ENCODE peak calls at places on chromosomes 3 and 15, in nine cellular contexts. X is AG04450; Z is psoas muscle; Y is breast epithelium; F is lower lobe of right lung; M is CD4-positive, alpha-beta T cell; J is Calu3; A is keratinocyte; E is fibroblast of mammary gland. P is an unnamed sample.

GRCh38 chr15:29322407-29322806 is 52.8 kb upstream of the NSMCE3 start:
- DNase-seq in Z (no peak), F (no peak), E (no peak), J (no peak), X (no peak), A (no peak), Y (no peak), M (no peak), P (no peak)

GRCh38 chr3:13161021-13161759 is 88.0 kb upstream of the IQSEC1 start:
- DNase-seq in E (no peak), Z (no peak), Y (peak), J (no peak), F (no peak), M (no peak), A (no peak), X (no peak), P (no peak)

GRCh38 chr15:68311859-68312557 is 34.5 kb downstream of the FEM1B start:
- DNase-seq in A (no peak), M (no peak), J (no peak), Y (peak), X (no peak), E (no peak), F (no peak), Z (no peak), P (no peak)

GRCh38 chr15:63264685-63265302 is 12.6 kb upstream of the APH1B start:
- DNase-seq in X (peak), M (no peak), Z (no peak), F (no peak), Y (no peak), A (no peak), E (peak), J (no peak), P (no peak)

GRCh38 chr3:37892917-37893595 is 31.4 kb downstream of the CTDSPL start:
- DNase-seq in A (no peak), E (no peak), M (no peak), Z (peak), F (peak), J (peak), X (no peak), Y (no peak), P (no peak)

GRCh38 chr15:38707802-38708671 is 143.4 kb upstream of the RASGRP1 start:
- DNase-seq in F (no peak), M (no peak), J (peak), E (peak), Z (no peak), Y (no peak), X (no peak), A (no peak), P (peak)

GRCh38 chr3:132645058-132645457 is 14.6 kb downstream of the ACAD11 start:
- DNase-seq in E (no peak), Y (no peak), A (no peak), X (no peak), M (no peak), Z (no peak), J (no peak), F (no peak), P (no peak)

GRCh38 chr3:30475038-30475808 is 131.2 kb upstream of the TGFBR2 start:
- DNase-seq in M (no peak), A (no peak), E (no peak), F (no peak), Y (no peak), X (no peak), Z (no peak), J (no peak), P (no peak)

GRCh38 chr3:39934696-39935095 is 125.3 kb downstream of the MYRIP start:
- DNase-seq in A (no peak), E (no peak), M (no peak), Y (no peak), F (no peak), J (no peak), Z (no peak), X (no peak), P (no peak)

GRCh38 chr3:195889843-195890407 is 18.4 kb downstream of the TNK2 start:
- DNase-seq in J (no peak), Y (no peak), Z (peak), M (no peak), F (no peak), E (no peak), A (no peak), X (no peak), P (no peak)

GRCh38 chr15:89299896-89300295 is 34.7 kb downstream of the POLG start:
- DNase-seq in E (peak), X (peak), Z (no peak), Y (no peak), J (no peak), A (no peak), F (no peak), M (no peak), P (no peak)

GRCh38 chr3:123372789-123373534 is 75.9 kb downstream of the ADCY5 start:
- DNase-seq in Y (no peak), X (no peak), M (no peak), F (no peak), A (no peak), E (no peak), J (no peak), Z (no peak), P (no peak)

DNA sequence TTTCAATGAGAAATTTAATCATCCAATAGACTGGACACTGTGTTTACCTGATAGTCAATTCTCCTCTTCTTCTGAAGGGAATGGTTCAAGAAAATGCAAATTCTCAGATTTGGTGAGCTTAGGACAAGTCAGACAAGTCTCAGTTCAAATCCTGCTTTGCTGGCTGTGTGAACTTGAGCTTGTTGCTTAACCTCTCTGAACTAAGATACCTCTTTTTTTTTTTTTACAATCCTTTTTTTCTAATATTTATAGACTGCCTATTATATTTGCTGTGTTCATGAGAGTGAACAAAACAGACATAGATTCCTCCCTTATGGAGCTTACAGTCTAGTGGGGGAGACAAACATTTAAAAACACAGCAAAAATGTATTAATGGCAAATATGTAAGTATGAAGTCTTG is 8.2 kb upstream of the SLC28A1 start:
- DNase-seq in A (no peak), Y (no peak), J (no peak), Z (no peak), F (no peak), E (no peak), X (no peak), M (no peak), P (no peak)
- TF ChIP-seq CTCF in A (no peak), Y (no peak), J (no peak), Z (no peak), F (no peak), E (no peak), X (no peak), M (no peak), P (no peak)

GRCh38 chr3:105366302-105367062 is at the start of gene ALCAM:
- DNase-seq in A (peak), Z (peak), Y (peak), F (peak), M (peak), E (peak), J (peak), X (peak), P (peak)
- TF ChIP-seq CTCF in A (peak), Z (no peak), Y (no peak), F (peak), M (no peak), E (peak), J (no peak), X (peak), P (peak)

DNA sequence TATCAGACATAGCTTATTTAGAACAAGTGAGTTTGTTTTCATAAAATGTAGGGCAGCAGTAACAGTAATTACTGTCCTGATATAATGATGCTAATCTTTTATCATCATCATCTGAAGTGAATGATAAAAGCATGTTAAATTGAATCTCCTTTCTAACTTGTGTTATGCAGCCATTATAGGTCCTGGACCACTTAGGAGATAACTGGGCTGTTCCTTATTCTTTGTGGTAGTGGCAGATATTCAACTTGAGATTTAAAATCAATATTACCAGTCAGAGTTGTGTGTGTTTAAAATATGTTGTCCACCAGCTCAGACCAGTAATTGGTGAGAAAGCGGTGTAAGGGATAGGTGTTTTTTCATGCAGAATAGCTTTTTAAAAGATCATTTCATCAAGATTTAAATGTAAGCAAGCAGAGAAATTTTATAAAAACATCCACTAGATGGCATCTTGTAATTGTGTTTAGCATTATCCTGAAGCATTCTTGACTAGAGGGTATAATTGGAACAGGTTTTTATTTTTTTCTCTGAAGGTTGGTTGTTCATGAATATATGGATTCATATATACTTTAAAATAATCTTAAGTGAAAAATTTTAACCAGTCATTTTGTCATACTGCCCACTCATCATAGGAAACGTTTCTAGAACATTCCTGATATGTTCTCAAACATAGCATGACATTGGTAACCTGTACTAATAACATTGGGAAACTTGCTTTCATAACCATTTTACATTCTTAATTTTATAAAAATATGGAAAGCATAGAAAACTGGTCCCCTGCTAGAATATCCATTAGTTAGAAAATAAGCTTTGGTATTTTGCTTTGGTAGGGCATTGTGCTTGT is 153.9 kb downstream of the BBX start:
- DNase-seq in Z (no peak), F (no peak), A (no peak), E (peak), J (no peak), Y (no peak), X (no peak), M (no peak), P (no peak)
- TF ChIP-seq CTCF in Z (peak), F (peak), A (no peak), E (peak), J (peak), Y (peak), X (peak), M (peak), P (peak)

DNA sequence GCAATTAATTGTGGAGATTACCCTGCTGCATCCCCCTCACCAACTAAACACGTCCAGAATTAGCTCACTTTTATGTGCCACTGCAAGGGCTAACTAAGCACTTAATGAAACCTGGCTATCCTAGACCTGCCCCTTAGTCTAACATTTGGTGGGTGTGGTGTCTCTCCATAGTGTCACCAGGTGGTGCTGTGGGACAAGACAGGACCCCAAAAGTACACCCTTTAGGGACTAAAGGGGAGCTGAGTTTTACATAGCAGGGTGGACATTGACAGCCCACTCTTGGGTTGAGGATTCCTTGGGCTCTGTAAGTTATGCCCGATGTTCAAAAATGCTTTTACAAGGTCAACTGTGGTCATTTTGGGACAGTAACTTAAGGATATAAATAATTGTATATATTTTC is 5.7 kb downstream of the DUT start:
- DNase-seq in M (no peak), J (peak), F (no peak), Y (no peak), X (no peak), A (no peak), E (peak), Z (no peak), P (no peak)
- TF ChIP-seq CTCF in M (peak), J (no peak), F (peak), Y (no peak), X (peak), A (peak), E (peak), Z (no peak), P (peak)

GRCh38 chr3:51198476-51198875 is 186.6 kb upstream of the MANF start:
- DNase-seq in A (no peak), X (no peak), F (no peak), Y (no peak), J (no peak), E (no peak), M (no peak), Z (no peak), P (no peak)
- TF ChIP-seq CTCF in A (no peak), X (no peak), F (no peak), Y (no peak), J (no peak), E (no peak), M (no peak), Z (no peak), P (no peak)

GRCh38 chr15:77482570-77482969 is 61.9 kb downstream of the HMG20A start:
- DNase-seq in X (peak), J (no peak), Y (no peak), A (no peak), M (no peak), E (peak), F (no peak), Z (no peak), P (no peak)
- TF ChIP-seq CTCF in X (no peak), J (no peak), Y (no peak), A (no peak), M (no peak), E (no peak), F (no peak), Z (no peak), P (no peak)

GRCh38 chr3:170844377-170844776 is 25.6 kb downstream of the RPL22L1 start:
- DNase-seq in Z (no peak), E (no peak), Y (no peak), J (no peak), F (no peak), M (no peak), X (no peak), A (no peak), P (no peak)

GRCh38 chr3:170852307-170852706 is 17.7 kb downstream of the RPL22L1 start:
- DNase-seq in Z (no peak), X (no peak), F (no peak), M (no peak), Y (no peak), E (no peak), A (no peak), J (no peak), P (no peak)

GRCh38 chr3:170848294-170848917 is 21.6 kb downstream of the RPL22L1 start:
- DNase-seq in F (no peak), M (no peak), X (no peak), J (no peak), A (no peak), E (peak), Z (no peak), Y (no peak), P (no peak)
- TF ChIP-seq CTCF in F (peak), M (peak), X (peak), J (peak), A (no peak), E (peak), Z (peak), Y (no peak), P (peak)

GRCh38 chr3:110755345-110755744 is 316.3 kb upstream of the NECTIN3 start:
- DNase-seq in Z (no peak), X (no peak), E (no peak), A (no peak), F (no peak), M (no peak), J (no peak), Y (no peak), P (no peak)
- TF ChIP-seq CTCF in Z (no peak), X (no peak), E (no peak), A (no peak), F (no peak), M (no peak), J (no peak), Y (no peak), P (no peak)